ENCODE peak calls at places on chromosomes 2 and 18, in ten cellular contexts. T, S, C, J, P, B, G, M, E and O are unnamed samples.
A peak's percentile ranks its signal among the peaks of the same experiment; 100 is the strongest.

GRCh38 chr2:217964255-217964654 is 38.5 kb downstream of the TNS1 start:
- DNase-seq in C (no peak), S (no peak), G (no peak), M (peak; percentile 64), P (no peak), T (no peak), E (no peak), J (no peak), B (no peak), O (no peak)

GRCh38 chr18:29191263-29191662 is 1014.3 kb upstream of the CDH2 start:
- DNase-seq in P (no peak), J (no peak), B (peak; percentile 45), C (peak; percentile 14), E (no peak), M (no peak), S (no peak), G (no peak), T (no peak), O (peak; percentile 46)

GRCh38 chr2:175769200-175769599 is 232.9 kb downstream of the LNPK start:
- DNase-seq in E (no peak), G (no peak), B (no peak), T (no peak), P (no peak), J (no peak), C (no peak), M (no peak), S (no peak), O (peak; percentile 29)

GRCh38 chr2:55862673-55863390 is 60.8 kb downstream of the EFEMP1 start:
- DNase-seq in S (no peak), C (peak; percentile 100), G (no peak), J (no peak), B (peak; percentile 100), E (peak; percentile 81), T (no peak), M (no peak), P (no peak), O (peak; percentile 23)

GRCh38 chr18:52288403-52289004 is 51.5 kb upstream of the DCC start:
- DNase-seq in T (no peak), B (no peak), G (peak; percentile 54), M (no peak), J (no peak), S (no peak), P (no peak), C (no peak), E (no peak), O (peak; percentile 61)

GRCh38 chr2:101722878-101723277 is 25.4 kb downstream of the MAP4K4 start:
- DNase-seq in B (no peak), G (no peak), S (no peak), J (no peak), T (no peak), P (no peak), E (no peak), C (no peak), M (no peak), O (peak; percentile 25)

GRCh38 chr2:85536479-85536878 is 2.5 kb upstream of the MAT2A start:
- DNase-seq in S (no peak), M (no peak), P (no peak), E (no peak), G (no peak), J (no peak), B (peak; percentile 89), T (no peak), C (peak; percentile 78), O (no peak)

GRCh38 chr2:96553176-96553956 is 16.8 kb downstream of the ARID5A start:
- DNase-seq in T (peak; percentile 40), C (no peak), S (no peak), B (no peak), P (no peak), G (no peak), E (no peak), J (no peak), M (peak; percentile 79), O (no peak)

GRCh38 chr18:8097942-8098341 is 511.3 kb upstream of the RAB12 start:
- DNase-seq in S (no peak), J (no peak), M (no peak), G (no peak), B (no peak), E (no peak), C (no peak), T (no peak), P (no peak), O (no peak)

GRCh38 chr2:38665854-38666577 is at the start of gene GALM:
- DNase-seq in E (peak; percentile 96), T (peak; percentile 68), G (peak; percentile 81), J (peak; percentile 92), S (peak; percentile 56), P (peak; percentile 76), B (peak; percentile 96), M (peak; percentile 91), C (peak; percentile 95), O (peak; percentile 98)

GRCh38 chr2:119608553-119608952 is 64.3 kb downstream of the CFAP221 start:
- DNase-seq in B (no peak), J (no peak), C (no peak), T (no peak), E (no peak), G (no peak), S (no peak), M (no peak), P (no peak), O (no peak)

GRCh38 chr2:66849128-66849527 is 414.2 kb downstream of the MEIS1 start:
- DNase-seq in S (no peak), T (no peak), E (no peak), B (no peak), C (no peak), G (no peak), P (no peak), J (no peak), M (no peak), O (no peak)

GRCh38 chr2:212708346-212708745 is 169.7 kb upstream of the ERBB4 start:
- DNase-seq in M (no peak), S (no peak), P (no peak), T (no peak), B (peak; percentile 73), J (no peak), C (peak; percentile 10), G (no peak), E (no peak), O (no peak)

GRCh38 chr2:3262437-3263388 is 114.9 kb downstream of the EIPR1 start:
- DNase-seq in P (no peak), M (no peak), B (no peak), J (no peak), S (no peak), T (no peak), C (no peak), E (no peak), G (no peak), O (no peak)

GRCh38 chr2:222297600-222297935 is 1.2 kb downstream of the PAX3 start:
- DNase-seq in P (peak; percentile 6), E (no peak), C (no peak), J (no peak), T (no peak), S (no peak), B (no peak), G (no peak), M (no peak), O (no peak)

GRCh38 chr2:45890094-45890646 is 238.7 kb downstream of the PRKCE start:
- DNase-seq in C (no peak), M (no peak), T (no peak), G (no peak), S (no peak), B (no peak), E (no peak), P (no peak), J (no peak), O (no peak)
- H3K4me1 ChIP-seq in C (peaks cover 7% of the 10 kb centered on the region), M (no peaks in the 10 kb centered on the region), T (peaks cover 5% of the 10 kb centered on the region), G (peaks cover 53% of the 10 kb centered on the region), S (peaks cover 5% of the 10 kb centered on the region), B (peaks cover 24% of the 10 kb centered on the region), E (peaks cover 14% of the 10 kb centered on the region), P (no peaks in the 10 kb centered on the region), J (no peaks in the 10 kb centered on the region), O (no peaks in the 10 kb centered on the region)

DNA sequence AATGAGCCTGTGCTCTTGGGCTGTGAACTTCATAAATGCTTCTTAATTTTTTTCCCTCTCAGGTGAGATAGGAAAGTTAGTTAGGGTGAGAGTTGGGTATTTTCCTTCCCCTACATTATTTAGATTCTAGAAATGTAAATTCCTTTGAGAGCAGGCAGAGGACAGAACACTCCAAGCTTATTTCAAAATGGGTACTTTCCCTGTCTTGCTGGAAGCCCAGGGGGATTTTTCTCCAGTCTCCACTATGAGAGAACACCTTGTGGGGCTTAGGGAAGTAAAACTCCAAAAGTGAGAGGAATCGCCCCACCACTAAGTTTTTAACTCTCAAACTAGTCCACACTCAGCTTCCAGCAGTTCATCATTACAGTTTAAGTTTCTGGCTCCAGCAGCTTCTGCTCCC is 253.2 kb upstream of the CTAGE1 start:
- DNase-seq in C (no peak), J (no peak), P (no peak), M (no peak), B (peak; percentile 29), S (no peak), G (no peak), E (no peak), T (no peak), O (no peak)
- H3K4me1 ChIP-seq in C (peaks cover 3% of the 10 kb centered on the region), J (peaks cover 24% of the 10 kb centered on the region), P (no peaks in the 10 kb centered on the region), M (peaks cover 6% of the 10 kb centered on the region), B (peaks cover 26% of the 10 kb centered on the region), S (no peaks in the 10 kb centered on the region), G (no peaks in the 10 kb centered on the region), E (peaks cover 9% of the 10 kb centered on the region), T (no peaks in the 10 kb centered on the region), O (no peaks in the 10 kb centered on the region)

DNA sequence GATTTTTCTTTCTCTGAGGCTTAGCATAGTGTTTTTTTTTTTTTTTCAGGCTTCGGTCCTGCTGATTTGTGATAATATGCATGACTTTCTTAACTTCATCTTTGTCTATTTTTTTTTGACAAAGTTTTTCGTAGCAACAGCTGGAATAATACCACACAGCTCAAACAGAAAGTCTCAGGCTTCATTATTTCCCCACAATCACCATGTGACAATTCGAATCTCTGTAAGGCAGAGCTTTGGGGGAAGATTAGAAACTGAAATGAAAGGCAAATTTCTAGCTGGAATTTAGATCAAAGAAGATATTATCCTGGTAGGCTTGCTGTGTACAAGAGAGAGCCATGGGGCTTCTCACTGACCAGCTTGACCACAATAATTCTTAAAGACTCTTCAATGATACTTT is 12.3 kb upstream of the CD28 start:
- DNase-seq in G (no peak), P (no peak), B (no peak), M (no peak), C (no peak), J (no peak), T (no peak), E (no peak), S (no peak), O (no peak)
- H3K4me1 ChIP-seq in G (peaks cover 2% of the 10 kb centered on the region), P (peaks cover 26% of the 10 kb centered on the region), B (no peaks in the 10 kb centered on the region), M (no peaks in the 10 kb centered on the region), C (peaks cover 3% of the 10 kb centered on the region), J (no peaks in the 10 kb centered on the region), T (no peaks in the 10 kb centered on the region), E (no peaks in the 10 kb centered on the region), S (no peaks in the 10 kb centered on the region), O (no peaks in the 10 kb centered on the region)

DNA sequence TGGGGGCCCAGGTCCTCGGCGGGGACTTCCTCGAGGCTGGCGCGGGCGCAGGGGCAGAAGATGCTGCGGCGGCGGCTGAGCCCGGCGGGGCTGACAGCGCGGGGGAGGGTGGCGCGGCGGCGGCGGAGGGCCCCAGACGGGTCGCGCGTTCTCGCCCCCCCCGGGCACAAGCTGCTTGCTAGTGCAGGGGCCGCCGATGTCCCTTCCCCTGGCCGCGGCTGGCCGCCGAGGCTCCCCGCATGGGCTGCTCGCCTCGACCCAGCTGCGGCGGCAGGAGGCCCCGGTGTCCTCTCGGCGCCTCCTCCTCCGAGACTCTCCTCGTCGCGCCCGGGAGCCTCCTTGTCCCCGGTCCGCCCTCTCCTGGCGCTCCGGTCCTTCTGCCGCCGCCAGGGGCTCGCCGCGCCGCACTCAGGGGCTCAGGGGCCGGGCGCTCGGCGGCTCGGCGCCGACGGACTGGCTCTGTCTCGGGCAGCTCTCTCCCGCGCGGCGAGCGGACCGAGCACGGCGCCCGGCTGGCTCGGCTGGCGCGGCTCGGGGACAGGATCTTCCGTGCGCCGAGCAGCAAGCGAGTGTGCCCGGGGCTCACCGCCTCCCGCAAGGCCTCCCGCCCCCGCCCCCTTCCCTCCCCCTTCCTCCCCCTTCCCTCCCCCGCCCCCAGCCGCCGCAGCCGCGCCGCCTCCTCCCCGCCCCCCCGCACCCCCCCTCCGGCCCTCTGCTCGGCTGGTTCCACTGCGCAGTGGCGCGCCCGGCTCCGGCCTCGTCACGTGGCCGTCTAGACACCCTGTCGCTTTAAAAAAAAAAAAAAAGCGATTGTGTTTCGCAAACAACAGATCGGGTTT is 902 bp upstream of the SMAD7 start:
- DNase-seq in B (peak; percentile 86), S (peak; percentile 85), J (no peak), C (peak; percentile 94), M (peak; percentile 93), T (peak; percentile 86), G (peak; percentile 95), P (peak; percentile 92), E (peak; percentile 95), O (peak; percentile 97)
- H3K4me1 ChIP-seq in B (peaks cover 14% of the 10 kb centered on the region), S (peaks cover 3% of the 10 kb centered on the region), J (peaks cover 78% of the 10 kb centered on the region), C (peaks cover 4% of the 10 kb centered on the region), M (peaks cover 9% of the 10 kb centered on the region), T (peaks cover 56% of the 10 kb centered on the region), G (peaks cover 22% of the 10 kb centered on the region), P (peaks cover 42% of the 10 kb centered on the region), E (peaks cover 31% of the 10 kb centered on the region), O (peaks cover 12% of the 10 kb centered on the region)